ENCODE peak calls at places on chromosomes 1 and 21, in ten cellular contexts. E is T-cell; K is NCI-H1417 treated with DMSO at 0.1 percent for 48 hours; J is NCI-H1092 treated with DMSO at 0.1 percent for 48 hours; A is psoas muscle; V is CD4-positive, alpha-beta T cell; B is NCI-H1930; X is stimulated activated CD4-positive, alpha-beta T cell treated with anti-CD3 and anti-CD28 coated beads, Interleukin-15, amount 100 ng/mL, for 24 hours; T is left cardiac atrium; H is brain pericyte. C is an unnamed sample.

GRCh38 chr1:152179566-152179965 is 20.5 kb upstream of the RPTN start:
- DNase-seq in A (no peak), J (no peak), T (no peak), X (no peak), V (no peak), B (no peak), E (no peak), H (no peak), K (no peak), C (no peak)

GRCh38 chr1:2799811-2800663 is 1.5 kb downstream of the TTC34 start:
- DNase-seq in K (no peak), B (no peak), A (peak; percentile 10), J (no peak), X (no peak), E (no peak), H (no peak), T (peak; percentile 15), V (no peak), C (no peak)

GRCh38 chr1:241775021-241775420 is 73.0 kb upstream of the EXO1 start:
- DNase-seq in B (no peak), H (no peak), T (no peak), X (no peak), E (no peak), K (peak; percentile 30), A (no peak), V (no peak), J (no peak), C (no peak)

GRCh38 chr21:38389891-38390290 is 108.4 kb downstream of the ERG start:
- DNase-seq in H (no peak), X (no peak), V (no peak), B (no peak), K (no peak), A (no peak), T (no peak), E (no peak), J (no peak), C (no peak)

GRCh38 chr1:54826226-54826816 is 25.2 kb upstream of the TTC22 start:
- DNase-seq in K (no peak), V (no peak), T (no peak), B (no peak), E (no peak), A (no peak), H (no peak), X (no peak), J (no peak), C (no peak)

GRCh38 chr1:56409112-56409691 is 170.2 kb downstream of the PLPP3 start:
- DNase-seq in H (no peak), E (no peak), J (no peak), X (no peak), K (no peak), B (no peak), A (peak; percentile 13), T (no peak), V (no peak), C (peak; percentile 36)

GRCh38 chr1:223009421-223009820 is 133.6 kb downstream of the TLR5 start:
- DNase-seq in B (no peak), E (no peak), V (no peak), X (no peak), K (no peak), H (no peak), T (no peak), A (no peak), J (no peak), C (no peak)

GRCh38 chr1:160658956-160659255 is 12.1 kb upstream of the SLAMF1 start:
- DNase-seq in T (no peak), V (no peak), X (no peak), B (no peak), A (no peak), J (no peak), E (no peak), H (no peak), K (no peak), C (no peak)

GRCh38 chr1:2894381-2895041 is 93.0 kb upstream of the TTC34 start:
- DNase-seq in H (no peak), K (no peak), X (peak; percentile 16), E (peak; percentile 42), A (no peak), V (peak; percentile 12), T (no peak), J (no peak), B (no peak), C (no peak)

GRCh38 chr1:20375563-20375962 is 84.9 kb downstream of the VWA5B1 start:
- DNase-seq in H (no peak), K (no peak), V (no peak), X (no peak), T (no peak), J (no peak), B (no peak), A (no peak), E (no peak), C (no peak)

GRCh38 chr1:28437260-28437923 is 67.9 kb downstream of the PHACTR4 start:
- DNase-seq in B (no peak), J (no peak), T (no peak), H (no peak), X (no peak), A (peak; percentile 39), K (no peak), V (no peak), E (no peak), C (no peak)

GRCh38 chr1:234958066-234958701 is 170.5 kb downstream of the TOMM20 start:
- DNase-seq in A (no peak), T (no peak), V (no peak), H (no peak), E (no peak), X (no peak), K (no peak), J (no peak), B (no peak), C (no peak)

GRCh38 chr1:94103608-94104007 is 17.3 kb downstream of the ABCA4 start:
- DNase-seq in V (no peak), B (no peak), E (no peak), A (no peak), H (no peak), K (no peak), J (no peak), X (no peak), T (no peak), C (no peak)

GRCh38 chr1:30185809-30186208 is 537.6 kb downstream of the MATN1 start:
- DNase-seq in K (no peak), X (no peak), E (no peak), H (no peak), V (no peak), T (no peak), J (no peak), A (no peak), B (no peak), C (no peak)

GRCh38 chr1:238302646-238303045 is 411.9 kb upstream of the ZP4 start:
- DNase-seq in E (no peak), J (no peak), A (no peak), V (no peak), B (no peak), X (no peak), H (no peak), T (no peak), K (no peak), C (no peak)

GRCh38 chr1:22607154-22607553 is 29.3 kb upstream of the C1QA start:
- DNase-seq in K (no peak), T (no peak), H (no peak), B (no peak), J (no peak), X (no peak), E (no peak), A (no peak), V (no peak), C (no peak)

C was measured in memory B cell.